ENCODE peak calls at places on chromosomes 16 and 17, in nine cellular contexts. Q is lower lobe of right lung; B is kidney epithelial cell; O is HCT116; T is foreskin fibroblast; A is body of pancreas; R is pancreas; J is ovary; S is CD8-positive, alpha-beta T cell. N is an unnamed sample.

GRCh38 chr16:68835970-68836369 is 7.4 kb upstream of the TANGO6 start:
- DNase-seq in Q (no peak), B (no peak), O (no peak), T (no peak), A (no peak), R (no peak), J (no peak), S (no peak), N (no peak)

GRCh38 chr16:3952342-3953131 is 72.0 kb upstream of the CREBBP start:
- DNase-seq in Q (no peak), B (no peak), O (no peak), T (peak; percentile 32), A (peak; percentile 32), R (no peak), J (peak; percentile 67), S (no peak), N (no peak)

GRCh38 chr16:84595052-84595481 is 22.8 kb downstream of the COTL1 start:
- DNase-seq in Q (peak; percentile 24), B (no peak), O (no peak), T (no peak), A (peak; percentile 50), R (no peak), J (no peak), S (no peak), N (no peak)

GRCh38 chr16:64380751-64381150 is 741.1 kb downstream of the CDH11 start:
- DNase-seq in Q (no peak), B (no peak), O (no peak), T (no peak), A (no peak), R (peak; percentile 44), J (no peak), S (no peak), N (no peak)

GRCh38 chr17:63675607-63676539 is 24.1 kb downstream of the LIMD2 start:
- DNase-seq in Q (peak; percentile 86), B (peak; percentile 60), O (peak; percentile 76), T (peak; percentile 73), A (peak; percentile 90), R (peak; percentile 93), J (peak; percentile 78), S (no peak), N (peak; percentile 66)

GRCh38 chr17:78387982-78388941 is 9.8 kb downstream of the PGS1 start:
- DNase-seq in Q (no peak), B (no peak), O (no peak), T (peak; percentile 55), A (no peak), R (peak; percentile 9), J (peak; percentile 52), S (no peak), N (no peak)

GRCh38 chr17:16889088-16889465 is 82.8 kb downstream of the TNFRSF13B start:
- DNase-seq in Q (no peak), B (no peak), O (no peak), T (no peak), A (no peak), R (no peak), J (no peak), S (no peak), N (no peak)

GRCh38 chr16:56228476-56228875 is 37.2 kb downstream of the GNAO1 start:
- DNase-seq in Q (no peak), B (no peak), O (no peak), T (no peak), A (no peak), R (no peak), J (no peak), S (no peak), N (no peak)

GRCh38 chr16:71807905-71808592 is 585 bp downstream of the AP1G1 start:
- DNase-seq in Q (no peak), B (no peak), O (no peak), T (peak; percentile 46), A (peak; percentile 35), R (no peak), J (no peak), S (no peak), N (no peak)

GRCh38 chr17:47781397-47781796 is 40.2 kb downstream of the OSBPL7 start:
- DNase-seq in Q (no peak), B (no peak), O (no peak), T (no peak), A (no peak), R (no peak), J (no peak), S (no peak), N (no peak)

GRCh38 chr17:7651097-7651958 is 602 bp downstream of the ATP1B2 start:
- DNase-seq in Q (no peak), B (no peak), O (no peak), T (no peak), A (no peak), R (peak; percentile 67), J (peak; percentile 79), S (no peak), N (no peak)

GRCh38 chr17:32622540-32622939 is 135.7 kb downstream of the CDK5R1 start:
- DNase-seq in Q (no peak), B (no peak), O (no peak), T (no peak), A (no peak), R (no peak), J (no peak), S (no peak), N (no peak)

GRCh38 chr16:85082553-85083050 is 29.7 kb downstream of the CIBAR2 start:
- DNase-seq in Q (no peak), B (no peak), O (no peak), T (no peak), A (no peak), R (no peak), J (no peak), S (no peak), N (no peak)

GRCh38 chr16:27313422-27314160 is at the start of gene IL4R:
- DNase-seq in Q (peak; percentile 93), B (peak; percentile 73), O (peak; percentile 22), T (peak; percentile 91), A (peak; percentile 72), R (peak; percentile 88), J (peak; percentile 61), S (peak; percentile 79), N (peak; percentile 54)

GRCh38 chr17:1640329-1641064 is 5.0 kb downstream of the SCARF1 start:
- DNase-seq in Q (no peak), B (no peak), O (no peak), T (no peak), A (peak; percentile 53), R (peak; percentile 86), J (no peak), S (no peak), N (no peak)

GRCh38 chr17:78854508-78854907 is 13.9 kb upstream of the USP36 start:
- DNase-seq in Q (no peak), B (no peak), O (no peak), T (no peak), A (no peak), R (no peak), J (no peak), S (no peak), N (no peak)

GRCh38 chr16:53065436-53066165 is 10.8 kb downstream of the CHD9 start:
- DNase-seq in Q (no peak), B (no peak), O (no peak), T (no peak), A (no peak), R (no peak), J (no peak), S (no peak), N (no peak)

GRCh38 chr17:49695698-49696232 is 12.0 kb downstream of the SLC35B1 start:
- DNase-seq in Q (no peak), B (no peak), O (no peak), T (no peak), A (no peak), R (no peak), J (no peak), S (no peak), N (no peak)
- TF ChIP-seq CTCF in Q (peak; percentile 0), B (no peak), O (no peak), T (no peak), A (no peak), R (no peak), J (no peak), S (no peak), N (no peak)

DNA sequence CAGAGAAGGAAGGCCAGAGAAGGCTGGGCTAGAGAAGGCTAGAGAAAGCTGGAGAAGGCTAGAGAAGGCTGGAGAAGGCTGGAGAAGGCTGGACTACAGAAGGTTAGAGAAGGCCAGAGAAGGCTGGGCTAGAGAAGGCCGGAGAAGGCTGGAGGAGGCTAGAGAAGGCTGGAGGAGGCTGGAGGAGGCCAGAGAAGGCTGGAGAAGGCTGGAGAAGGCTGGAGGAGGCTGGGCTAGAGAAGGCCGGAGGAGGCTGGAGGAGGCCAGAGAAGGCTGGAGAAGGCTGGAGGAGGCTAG is 6.4 kb upstream of the OGFOD3 start:
- DNase-seq in Q (no peak), B (no peak), O (no peak), T (no peak), A (no peak), R (no peak), J (no peak), S (no peak), N (no peak)
- H3K4me3 ChIP-seq in Q (no peak overlapping the region), B (no peak overlapping the region), O (no peak overlapping the region), T (no peak overlapping the region), A (no peak overlapping the region), R (no peak overlapping the region), J (no peak overlapping the region), S (no peak overlapping the region), N (no peak overlapping the region)

DNA sequence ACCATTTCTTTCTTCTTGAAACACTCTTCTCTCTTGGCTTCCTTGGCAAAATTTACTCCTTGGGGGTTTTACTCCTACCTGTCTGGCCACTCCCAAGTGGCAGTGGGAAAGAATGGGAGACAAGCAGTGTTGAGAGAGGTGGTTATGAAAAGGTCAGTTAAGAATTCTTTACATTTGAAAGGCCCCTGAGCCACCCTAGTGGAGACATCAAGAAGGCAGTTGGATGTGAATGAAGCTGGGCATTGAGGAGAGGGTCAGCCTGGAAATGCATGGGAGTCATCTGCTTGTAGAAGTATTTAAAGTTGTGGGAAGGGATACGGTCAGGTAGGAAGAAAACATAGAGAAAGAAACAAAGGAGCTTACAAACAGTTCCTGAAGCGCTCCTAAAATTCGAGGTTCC is 42.3 kb upstream of the CCNF start:
- DNase-seq in Q (no peak), B (no peak), O (peak; percentile 3), T (no peak), A (no peak), R (no peak), J (no peak), S (no peak), N (no peak)
- TF ChIP-seq CTCF in Q (no peak), B (no peak), O (peak; percentile 43), T (peak; percentile 25), A (no peak), R (no peak), J (no peak), S (no peak), N (peak; percentile 14)

GRCh38 chr17:56833812-56834379 is at the start of the genes C17orf67 and DGKE:
- DNase-seq in Q (peak; percentile 98), B (peak; percentile 47), O (peak; percentile 88), T (peak; percentile 99), A (peak; percentile 99), R (peak; percentile 99), J (peak; percentile 100), S (peak; percentile 99), N (peak; percentile 64)

GRCh38 chr17:56833023-56833811 is 503 bp downstream of the C17orf67 start:
- DNase-seq in Q (peak; percentile 78), B (no peak), O (peak; percentile 51), T (peak; percentile 94), A (peak; percentile 48), R (peak; percentile 84), J (peak; percentile 72), S (peak; percentile 78), N (peak; percentile 3)

GRCh38 chr17:56830726-56831363 is 2.9 kb downstream of the C17orf67 start:
- DNase-seq in Q (no peak), B (no peak), O (no peak), T (no peak), A (peak; percentile 63), R (peak; percentile 64), J (no peak), S (no peak), N (no peak)

GRCh38 chr17:56831364-56832095 is 2.2 kb downstream of the C17orf67 start:
- DNase-seq in Q (no peak), B (no peak), O (no peak), T (no peak), A (no peak), R (no peak), J (no peak), S (no peak), N (no peak)

GRCh38 chr17:56832446-56832845 is 1.3 kb downstream of the C17orf67 start:
- DNase-seq in Q (no peak), B (no peak), O (no peak), T (no peak), A (no peak), R (no peak), J (no peak), S (no peak), N (no peak)
- H3K4me3 ChIP-seq in Q (peak overlapping the region; percentile 85), B (peak overlapping the region; percentile 1), O (peak overlapping the region; percentile 65), T (peak overlapping the region; percentile 89), A (peak overlapping the region; percentile 79), R (no peak overlapping the region), J (no peak overlapping the region), S (peak overlapping the region; percentile 78), N (no peak overlapping the region)

N was measured in AG09309.